ENCODE peak calls at places on chromosomes 3 and 15, in seven cellular contexts. One of them, this sample, is unnamed.

GRCh38 chr15:82568986-82569385 is 28.7 kb upstream of the RPS17 start:
- DNase-seq in cardiac fibroblast: no peak
- DNase-seq in posterior cingulate gyrus: peak; percentile 30
- DNase-seq in pancreas: no peak
- DNase-seq in astrocyte of the spinal cord: no peak
- DNase-seq in heart right ventricle: no peak
- DNase-seq in iris pigment epithelial cell: no peak
- DNase-seq in this sample: no peak

GRCh38 chr3:129775870-129776269 is 117.6 kb downstream of the TMCC1 start:
- DNase-seq in cardiac fibroblast: no peak
- DNase-seq in posterior cingulate gyrus: no peak
- DNase-seq in pancreas: no peak
- DNase-seq in astrocyte of the spinal cord: no peak
- DNase-seq in heart right ventricle: no peak
- DNase-seq in iris pigment epithelial cell: no peak
- DNase-seq in this sample: no peak

GRCh38 chr15:31472636-31473383 is 146.2 kb downstream of the KLF13 start:
- DNase-seq in cardiac fibroblast: peak; percentile 53
- DNase-seq in posterior cingulate gyrus: no peak
- DNase-seq in pancreas: no peak
- DNase-seq in astrocyte of the spinal cord: peak; percentile 65
- DNase-seq in heart right ventricle: peak; percentile 36
- DNase-seq in iris pigment epithelial cell: peak; percentile 68
- DNase-seq in this sample: no peak

GRCh38 chr15:77496710-77497107 is 76.0 kb downstream of the HMG20A start:
- DNase-seq in cardiac fibroblast: peak; percentile 99
- DNase-seq in posterior cingulate gyrus: peak; percentile 80
- DNase-seq in pancreas: peak; percentile 78
- DNase-seq in astrocyte of the spinal cord: peak; percentile 90
- DNase-seq in heart right ventricle: peak; percentile 89
- DNase-seq in iris pigment epithelial cell: peak; percentile 95
- DNase-seq in this sample: peak; percentile 70

GRCh38 chr15:98555173-98555515 is 93.2 kb upstream of the IGF1R start:
- DNase-seq in cardiac fibroblast: no peak
- DNase-seq in posterior cingulate gyrus: no peak
- DNase-seq in pancreas: peak; percentile 54
- DNase-seq in astrocyte of the spinal cord: no peak
- DNase-seq in heart right ventricle: no peak
- DNase-seq in iris pigment epithelial cell: no peak
- DNase-seq in this sample: no peak

GRCh38 chr15:35693286-35693685 is 147.3 kb upstream of the DPH6 start:
- DNase-seq in cardiac fibroblast: peak; percentile 76
- DNase-seq in posterior cingulate gyrus: no peak
- DNase-seq in pancreas: no peak
- DNase-seq in astrocyte of the spinal cord: peak; percentile 56
- DNase-seq in heart right ventricle: no peak
- DNase-seq in iris pigment epithelial cell: peak; percentile 81
- DNase-seq in this sample: no peak

GRCh38 chr3:112411425-112411824 is 78.5 kb downstream of the CD200 start:
- DNase-seq in cardiac fibroblast: no peak
- DNase-seq in posterior cingulate gyrus: no peak
- DNase-seq in pancreas: no peak
- DNase-seq in astrocyte of the spinal cord: no peak
- DNase-seq in heart right ventricle: no peak
- DNase-seq in iris pigment epithelial cell: no peak
- DNase-seq in this sample: no peak

GRCh38 chr3:80553211-80553610 is 785.4 kb upstream of the ROBO1 start:
- DNase-seq in cardiac fibroblast: no peak
- DNase-seq in posterior cingulate gyrus: no peak
- DNase-seq in pancreas: no peak
- DNase-seq in astrocyte of the spinal cord: no peak
- DNase-seq in heart right ventricle: no peak
- DNase-seq in iris pigment epithelial cell: no peak
- DNase-seq in this sample: peak; percentile 51

GRCh38 chr15:74402873-74403589 is 30.7 kb downstream of the SEMA7A start:
- DNase-seq in cardiac fibroblast: no peak
- DNase-seq in posterior cingulate gyrus: no peak
- DNase-seq in pancreas: no peak
- DNase-seq in astrocyte of the spinal cord: no peak
- DNase-seq in heart right ventricle: peak; percentile 16
- DNase-seq in iris pigment epithelial cell: no peak
- DNase-seq in this sample: peak; percentile 43

GRCh38 chr3:168002786-168003368 is 92.8 kb downstream of the GOLIM4 start:
- DNase-seq in cardiac fibroblast: peak; percentile 54
- DNase-seq in posterior cingulate gyrus: no peak
- DNase-seq in pancreas: peak; percentile 73
- DNase-seq in astrocyte of the spinal cord: peak; percentile 68
- DNase-seq in heart right ventricle: no peak
- DNase-seq in iris pigment epithelial cell: peak; percentile 75
- DNase-seq in this sample: peak; percentile 62

GRCh38 chr3:150798122-150798618 is 35.2 kb upstream of the SIAH2 start:
- DNase-seq in cardiac fibroblast: no peak
- DNase-seq in posterior cingulate gyrus: no peak
- DNase-seq in pancreas: peak; percentile 29
- DNase-seq in astrocyte of the spinal cord: peak; percentile 42
- DNase-seq in heart right ventricle: no peak
- DNase-seq in iris pigment epithelial cell: peak; percentile 5
- DNase-seq in this sample: no peak

GRCh38 chr15:89785771-89786135 is 9.6 kb downstream of the MESP2 start:
- DNase-seq in cardiac fibroblast: peak; percentile 74
- DNase-seq in posterior cingulate gyrus: no peak
- DNase-seq in pancreas: no peak
- DNase-seq in astrocyte of the spinal cord: no peak
- DNase-seq in heart right ventricle: no peak
- DNase-seq in iris pigment epithelial cell: peak; percentile 73
- DNase-seq in this sample: no peak

GRCh38 chr3:126154391-126155279 is 25.8 kb downstream of the ALDH1L1 start:
- DNase-seq in cardiac fibroblast: no peak
- DNase-seq in posterior cingulate gyrus: no peak
- DNase-seq in pancreas: no peak
- DNase-seq in astrocyte of the spinal cord: no peak
- DNase-seq in heart right ventricle: no peak
- DNase-seq in iris pigment epithelial cell: no peak
- DNase-seq in this sample: peak; percentile 52

GRCh38 chr15:77819271-77819806 is 186.6 kb upstream of the LINGO1 start:
- DNase-seq in cardiac fibroblast: no peak
- DNase-seq in posterior cingulate gyrus: peak; percentile 63
- DNase-seq in pancreas: no peak
- DNase-seq in astrocyte of the spinal cord: no peak
- DNase-seq in heart right ventricle: no peak
- DNase-seq in iris pigment epithelial cell: no peak
- DNase-seq in this sample: peak; percentile 23

GRCh38 chr15:66858423-66859207 is 156.6 kb downstream of the SMAD6 start:
- DNase-seq in cardiac fibroblast: peak; percentile 81
- DNase-seq in posterior cingulate gyrus: no peak
- DNase-seq in pancreas: no peak
- DNase-seq in astrocyte of the spinal cord: no peak
- DNase-seq in heart right ventricle: no peak
- DNase-seq in iris pigment epithelial cell: no peak
- DNase-seq in this sample: no peak

GRCh38 chr15:31399544-31400171 is 73.0 kb downstream of the KLF13 start:
- DNase-seq in cardiac fibroblast: peak; percentile 48
- DNase-seq in posterior cingulate gyrus: no peak
- DNase-seq in pancreas: no peak
- DNase-seq in astrocyte of the spinal cord: peak; percentile 55
- DNase-seq in heart right ventricle: no peak
- DNase-seq in iris pigment epithelial cell: peak; percentile 55
- DNase-seq in this sample: no peak

GRCh38 chr3:2947536-2947935 is 162.6 kb downstream of the IL5RA start:
- DNase-seq in cardiac fibroblast: no peak
- DNase-seq in posterior cingulate gyrus: no peak
- DNase-seq in pancreas: no peak
- DNase-seq in astrocyte of the spinal cord: no peak
- DNase-seq in heart right ventricle: no peak
- DNase-seq in iris pigment epithelial cell: no peak
- DNase-seq in this sample: no peak

GRCh38 chr3:52310861-52311566 is 5.1 kb upstream of the DNAH1 start:
- DNase-seq in cardiac fibroblast: no peak
- DNase-seq in posterior cingulate gyrus: no peak
- DNase-seq in pancreas: no peak
- DNase-seq in astrocyte of the spinal cord: peak; percentile 18
- DNase-seq in heart right ventricle: no peak
- DNase-seq in iris pigment epithelial cell: peak; percentile 63
- DNase-seq in this sample: no peak

GRCh38 chr3:141370065-141370533 is 1.8 kb downstream of the ZBTB38 start:
- DNase-seq in cardiac fibroblast: peak; percentile 97
- DNase-seq in posterior cingulate gyrus: peak; percentile 47
- DNase-seq in pancreas: peak; percentile 60
- DNase-seq in astrocyte of the spinal cord: peak; percentile 92
- DNase-seq in heart right ventricle: peak; percentile 81
- DNase-seq in iris pigment epithelial cell: peak; percentile 94
- DNase-seq in this sample: peak; percentile 64

GRCh38 chr3:129936757-129937156 is 37.8 kb upstream of the TRH start:
- DNase-seq in cardiac fibroblast: peak; percentile 65
- DNase-seq in posterior cingulate gyrus: peak; percentile 41
- DNase-seq in pancreas: peak; percentile 28
- DNase-seq in astrocyte of the spinal cord: peak; percentile 84
- DNase-seq in heart right ventricle: peak; percentile 17
- DNase-seq in iris pigment epithelial cell: peak; percentile 41
- DNase-seq in this sample: peak; percentile 76

GRCh38 chr15:66944121-66944520 is 121.3 kb upstream of the SMAD3 start:
- DNase-seq in cardiac fibroblast: no peak
- DNase-seq in posterior cingulate gyrus: no peak
- DNase-seq in pancreas: no peak
- DNase-seq in astrocyte of the spinal cord: no peak
- DNase-seq in heart right ventricle: no peak
- DNase-seq in iris pigment epithelial cell: no peak
- DNase-seq in this sample: no peak

GRCh38 chr3:189071452-189071851 is 100.3 kb upstream of the TPRG1 start:
- DNase-seq in cardiac fibroblast: no peak
- DNase-seq in posterior cingulate gyrus: no peak
- DNase-seq in pancreas: no peak
- DNase-seq in astrocyte of the spinal cord: no peak
- DNase-seq in heart right ventricle: no peak
- DNase-seq in iris pigment epithelial cell: no peak
- DNase-seq in this sample: peak; percentile 21

GRCh38 chr3:171556574-171557145 is 96.5 kb upstream of the TNIK start:
- DNase-seq in cardiac fibroblast: no peak
- DNase-seq in posterior cingulate gyrus: no peak
- DNase-seq in pancreas: no peak
- DNase-seq in astrocyte of the spinal cord: no peak
- DNase-seq in heart right ventricle: no peak
- DNase-seq in iris pigment epithelial cell: peak; percentile 7
- DNase-seq in this sample: peak; percentile 70

GRCh38 chr3:78163379-78163778 is 1123.5 kb downstream of the ROBO2 start:
- DNase-seq in cardiac fibroblast: no peak
- DNase-seq in posterior cingulate gyrus: no peak
- DNase-seq in pancreas: no peak
- DNase-seq in astrocyte of the spinal cord: peak; percentile 23
- DNase-seq in heart right ventricle: no peak
- DNase-seq in iris pigment epithelial cell: peak; percentile 16
- DNase-seq in this sample: no peak

GRCh38 chr15:74202461-74203401 is at the start of gene STRA6:
- DNase-seq in cardiac fibroblast: peak; percentile 35
- DNase-seq in posterior cingulate gyrus: no peak
- DNase-seq in pancreas: no peak
- DNase-seq in astrocyte of the spinal cord: peak; percentile 60
- DNase-seq in heart right ventricle: no peak
- DNase-seq in iris pigment epithelial cell: peak; percentile 86
- DNase-seq in this sample: no peak

GRCh38 chr3:134641671-134642300 is 9.0 kb downstream of the KY start:
- DNase-seq in cardiac fibroblast: no peak
- DNase-seq in posterior cingulate gyrus: no peak
- DNase-seq in pancreas: no peak
- DNase-seq in astrocyte of the spinal cord: no peak
- DNase-seq in heart right ventricle: no peak
- DNase-seq in iris pigment epithelial cell: no peak
- DNase-seq in this sample: no peak

GRCh38 chr15:93617443-93617842 is 528.4 kb upstream of the RGMA start:
- DNase-seq in cardiac fibroblast: no peak
- DNase-seq in posterior cingulate gyrus: no peak
- DNase-seq in pancreas: peak; percentile 30
- DNase-seq in astrocyte of the spinal cord: no peak
- DNase-seq in heart right ventricle: no peak
- DNase-seq in iris pigment epithelial cell: no peak
- DNase-seq in this sample: no peak

GRCh38 chr15:29770796-29771195 is 51.5 kb downstream of the TJP1 start:
- DNase-seq in cardiac fibroblast: no peak
- DNase-seq in posterior cingulate gyrus: no peak
- DNase-seq in pancreas: no peak
- DNase-seq in astrocyte of the spinal cord: peak; percentile 26
- DNase-seq in heart right ventricle: no peak
- DNase-seq in iris pigment epithelial cell: peak; percentile 61
- DNase-seq in this sample: no peak

This sample was measured in DMS53.